ENCODE peak calls at places on chromosome 11, in eight cellular contexts. One of them, this sample, is unnamed.

GRCh38 chr11:36447947-36448346 is 62.1 kb downstream of the TRAF6 start:
- DNase-seq in endothelial cell of umbilical vein: no peak
- DNase-seq in tibial nerve: no peak
- DNase-seq in sigmoid colon: no peak
- DNase-seq in transverse colon: no peak
- DNase-seq in HepG2: no peak
- DNase-seq in uterus: no peak
- DNase-seq in adrenal gland: no peak
- DNase-seq in this sample: no peak

GRCh38 chr11:20029193-20029592 is 131.1 kb downstream of the DBX1 start:
- DNase-seq in endothelial cell of umbilical vein: no peak
- DNase-seq in tibial nerve: no peak
- DNase-seq in sigmoid colon: no peak
- DNase-seq in transverse colon: no peak
- DNase-seq in HepG2: no peak
- DNase-seq in uterus: no peak
- DNase-seq in adrenal gland: no peak
- DNase-seq in this sample: no peak

GRCh38 chr11:104061851-104062521 is 25.5 kb downstream of the DDI1 start:
- DNase-seq in endothelial cell of umbilical vein: no peak
- DNase-seq in tibial nerve: no peak
- DNase-seq in sigmoid colon: no peak
- DNase-seq in transverse colon: no peak
- DNase-seq in HepG2: no peak
- DNase-seq in uterus: no peak
- DNase-seq in adrenal gland: no peak
- DNase-seq in this sample: no peak

GRCh38 chr11:108906329-108906728 is 241.5 kb downstream of the DDX10 start:
- DNase-seq in endothelial cell of umbilical vein: peak; percentile 97
- DNase-seq in tibial nerve: no peak
- DNase-seq in sigmoid colon: no peak
- DNase-seq in transverse colon: no peak
- DNase-seq in HepG2: peak; percentile 34
- DNase-seq in uterus: no peak
- DNase-seq in adrenal gland: no peak
- DNase-seq in this sample: no peak

GRCh38 chr11:14310696-14311095 is 48.3 kb downstream of the RRAS2 start:
- DNase-seq in endothelial cell of umbilical vein: peak; percentile 65
- DNase-seq in tibial nerve: no peak
- DNase-seq in sigmoid colon: no peak
- DNase-seq in transverse colon: no peak
- DNase-seq in HepG2: no peak
- DNase-seq in uterus: no peak
- DNase-seq in adrenal gland: no peak
- DNase-seq in this sample: no peak

GRCh38 chr11:101453682-101454081 is 130.1 kb downstream of the TRPC6 start:
- DNase-seq in endothelial cell of umbilical vein: no peak
- DNase-seq in tibial nerve: no peak
- DNase-seq in sigmoid colon: no peak
- DNase-seq in transverse colon: no peak
- DNase-seq in HepG2: no peak
- DNase-seq in uterus: no peak
- DNase-seq in adrenal gland: no peak
- DNase-seq in this sample: no peak

GRCh38 chr11:8038393-8038792 is 42.6 kb upstream of the TUB start:
- DNase-seq in endothelial cell of umbilical vein: no peak
- DNase-seq in tibial nerve: no peak
- DNase-seq in sigmoid colon: no peak
- DNase-seq in transverse colon: no peak
- DNase-seq in HepG2: no peak
- DNase-seq in uterus: no peak
- DNase-seq in adrenal gland: peak; percentile 23
- DNase-seq in this sample: no peak

GRCh38 chr11:134893810-134894685 is 482.0 kb upstream of the B3GAT1 start:
- DNase-seq in endothelial cell of umbilical vein: no peak
- DNase-seq in tibial nerve: no peak
- DNase-seq in sigmoid colon: no peak
- DNase-seq in transverse colon: no peak
- DNase-seq in HepG2: no peak
- DNase-seq in uterus: no peak
- DNase-seq in adrenal gland: no peak
- DNase-seq in this sample: no peak

GRCh38 chr11:83292709-83293435 is 6.7 kb upstream of the CCDC90B start:
- DNase-seq in endothelial cell of umbilical vein: peak; percentile 46
- DNase-seq in tibial nerve: peak; percentile 66
- DNase-seq in sigmoid colon: no peak
- DNase-seq in transverse colon: no peak
- DNase-seq in HepG2: peak; percentile 57
- DNase-seq in uterus: no peak
- DNase-seq in adrenal gland: peak; percentile 70
- DNase-seq in this sample: no peak

GRCh38 chr11:34600339-34601084 is 20.4 kb upstream of the EHF start:
- DNase-seq in endothelial cell of umbilical vein: no peak
- DNase-seq in tibial nerve: no peak
- DNase-seq in sigmoid colon: no peak
- DNase-seq in transverse colon: peak; percentile 72
- DNase-seq in HepG2: peak; percentile 96
- DNase-seq in uterus: no peak
- DNase-seq in adrenal gland: peak; percentile 32
- DNase-seq in this sample: peak; percentile 55

GRCh38 chr11:116357769-116358544 is 414.8 kb downstream of the BUD13 start:
- DNase-seq in endothelial cell of umbilical vein: peak; percentile 43
- DNase-seq in tibial nerve: no peak
- DNase-seq in sigmoid colon: no peak
- DNase-seq in transverse colon: peak; percentile 37
- DNase-seq in HepG2: no peak
- DNase-seq in uterus: no peak
- DNase-seq in adrenal gland: no peak
- DNase-seq in this sample: no peak
- TF ChIP-seq CTCF in endothelial cell of umbilical vein: peak; percentile 91
- TF ChIP-seq CTCF in tibial nerve: peak; percentile 24
- TF ChIP-seq CTCF in sigmoid colon: peak; percentile 26
- TF ChIP-seq CTCF in transverse colon: peak; percentile 68
- TF ChIP-seq CTCF in HepG2: peak; percentile 22
- TF ChIP-seq CTCF in uterus: no peak
- TF ChIP-seq CTCF in adrenal gland: no peak
- TF ChIP-seq CTCF in this sample: no peak

DNA sequence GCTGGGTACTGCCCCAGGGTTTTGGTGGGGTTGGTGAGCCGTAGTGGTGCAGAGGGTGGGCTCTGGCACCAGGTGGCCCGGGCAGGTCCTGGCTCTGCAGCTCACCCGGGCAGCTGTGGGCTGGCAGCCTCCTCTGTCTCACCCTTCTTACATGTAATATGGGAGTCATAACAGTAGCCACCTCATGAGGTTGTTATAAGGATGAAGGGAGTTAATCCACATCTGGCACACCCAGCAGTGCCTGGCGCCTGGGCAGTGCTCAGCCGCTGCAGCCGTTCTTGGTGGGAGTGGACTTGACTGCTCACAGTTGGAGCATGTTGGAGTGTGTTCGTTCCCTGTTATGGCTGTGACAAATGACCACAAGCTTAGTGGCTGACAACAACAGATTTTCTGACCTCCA is 28.7 kb downstream of the IGHMBP2 start:
- DNase-seq in endothelial cell of umbilical vein: no peak
- DNase-seq in tibial nerve: no peak
- DNase-seq in sigmoid colon: no peak
- DNase-seq in transverse colon: no peak
- DNase-seq in HepG2: no peak
- DNase-seq in uterus: no peak
- DNase-seq in adrenal gland: no peak
- DNase-seq in this sample: no peak
- H3K27ac ChIP-seq in endothelial cell of umbilical vein: no peak overlapping the region
- H3K27ac ChIP-seq in tibial nerve: no peak overlapping the region
- H3K27ac ChIP-seq in sigmoid colon: peak overlapping the region; percentile 80
- H3K27ac ChIP-seq in transverse colon: peak overlapping the region; percentile 83
- H3K27ac ChIP-seq in HepG2: no peak overlapping the region
- H3K27ac ChIP-seq in uterus: no peak overlapping the region
- H3K27ac ChIP-seq in adrenal gland: no peak overlapping the region
- H3K27ac ChIP-seq in this sample: no peak overlapping the region

DNA sequence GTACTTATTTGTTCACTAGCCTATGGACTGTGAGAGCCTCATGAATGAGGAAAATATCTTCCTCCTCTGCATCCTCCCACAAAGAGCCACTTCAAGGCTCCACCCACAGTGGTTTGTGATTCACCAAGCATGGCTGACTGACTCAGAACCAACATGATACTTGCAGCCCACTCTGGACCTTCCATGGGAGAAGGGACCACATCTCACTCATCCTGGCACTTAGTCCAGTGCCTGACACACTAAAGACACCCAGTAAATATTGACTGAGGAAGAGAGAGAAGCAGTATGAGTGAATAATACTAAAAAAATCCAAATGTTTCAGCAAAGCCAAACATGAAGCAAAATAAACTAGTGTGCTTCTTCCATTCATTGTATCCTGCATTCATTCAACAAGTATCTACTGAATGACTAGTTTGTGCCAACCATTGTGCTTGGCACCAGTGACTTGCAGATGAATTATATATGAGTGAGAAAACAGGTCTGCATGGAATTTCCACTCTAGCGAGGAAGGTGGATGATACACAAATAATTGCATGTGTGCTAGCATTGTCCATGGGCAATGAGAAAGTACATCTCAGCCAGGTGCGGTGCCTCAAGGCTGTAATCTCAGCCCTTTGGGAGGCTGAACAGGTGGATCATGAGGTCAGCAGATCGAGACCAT is 54.9 kb upstream of the BLID start:
- DNase-seq in endothelial cell of umbilical vein: peak; percentile 26
- DNase-seq in tibial nerve: no peak
- DNase-seq in sigmoid colon: no peak
- DNase-seq in transverse colon: no peak
- DNase-seq in HepG2: no peak
- DNase-seq in uterus: no peak
- DNase-seq in adrenal gland: no peak
- DNase-seq in this sample: no peak
- TF ChIP-seq POLR2A in endothelial cell of umbilical vein: no peak
- TF ChIP-seq POLR2A in tibial nerve: no peak
- TF ChIP-seq POLR2A in sigmoid colon: no peak
- TF ChIP-seq POLR2A in transverse colon: no peak
- TF ChIP-seq POLR2A in HepG2: no peak
- TF ChIP-seq POLR2A in uterus: no peak
- TF ChIP-seq POLR2A in adrenal gland: no peak
- TF ChIP-seq POLR2A in this sample: no peak

GRCh38 chr11:86728562-86728961 is 56.1 kb upstream of the ME3 start:
- DNase-seq in endothelial cell of umbilical vein: no peak
- DNase-seq in tibial nerve: no peak
- DNase-seq in sigmoid colon: no peak
- DNase-seq in transverse colon: no peak
- DNase-seq in HepG2: no peak
- DNase-seq in uterus: no peak
- DNase-seq in adrenal gland: no peak
- DNase-seq in this sample: no peak
- TF ChIP-seq CTCF in endothelial cell of umbilical vein: no peak
- TF ChIP-seq CTCF in tibial nerve: no peak
- TF ChIP-seq CTCF in sigmoid colon: no peak
- TF ChIP-seq CTCF in transverse colon: no peak
- TF ChIP-seq CTCF in HepG2: no peak
- TF ChIP-seq CTCF in uterus: no peak
- TF ChIP-seq CTCF in adrenal gland: no peak
- TF ChIP-seq CTCF in this sample: no peak

GRCh38 chr11:64219755-64220154 is 6.2 kb downstream of the TRPT1 start:
- DNase-seq in endothelial cell of umbilical vein: no peak
- DNase-seq in tibial nerve: no peak
- DNase-seq in sigmoid colon: no peak
- DNase-seq in transverse colon: no peak
- DNase-seq in HepG2: no peak
- DNase-seq in uterus: no peak
- DNase-seq in adrenal gland: no peak
- DNase-seq in this sample: no peak
- H3K27ac ChIP-seq in endothelial cell of umbilical vein: no peak overlapping the region
- H3K27ac ChIP-seq in tibial nerve: no peak overlapping the region
- H3K27ac ChIP-seq in sigmoid colon: no peak overlapping the region
- H3K27ac ChIP-seq in transverse colon: no peak overlapping the region
- H3K27ac ChIP-seq in HepG2: no peak overlapping the region
- H3K27ac ChIP-seq in uterus: no peak overlapping the region
- H3K27ac ChIP-seq in adrenal gland: no peak overlapping the region
- H3K27ac ChIP-seq in this sample: no peak overlapping the region

DNA sequence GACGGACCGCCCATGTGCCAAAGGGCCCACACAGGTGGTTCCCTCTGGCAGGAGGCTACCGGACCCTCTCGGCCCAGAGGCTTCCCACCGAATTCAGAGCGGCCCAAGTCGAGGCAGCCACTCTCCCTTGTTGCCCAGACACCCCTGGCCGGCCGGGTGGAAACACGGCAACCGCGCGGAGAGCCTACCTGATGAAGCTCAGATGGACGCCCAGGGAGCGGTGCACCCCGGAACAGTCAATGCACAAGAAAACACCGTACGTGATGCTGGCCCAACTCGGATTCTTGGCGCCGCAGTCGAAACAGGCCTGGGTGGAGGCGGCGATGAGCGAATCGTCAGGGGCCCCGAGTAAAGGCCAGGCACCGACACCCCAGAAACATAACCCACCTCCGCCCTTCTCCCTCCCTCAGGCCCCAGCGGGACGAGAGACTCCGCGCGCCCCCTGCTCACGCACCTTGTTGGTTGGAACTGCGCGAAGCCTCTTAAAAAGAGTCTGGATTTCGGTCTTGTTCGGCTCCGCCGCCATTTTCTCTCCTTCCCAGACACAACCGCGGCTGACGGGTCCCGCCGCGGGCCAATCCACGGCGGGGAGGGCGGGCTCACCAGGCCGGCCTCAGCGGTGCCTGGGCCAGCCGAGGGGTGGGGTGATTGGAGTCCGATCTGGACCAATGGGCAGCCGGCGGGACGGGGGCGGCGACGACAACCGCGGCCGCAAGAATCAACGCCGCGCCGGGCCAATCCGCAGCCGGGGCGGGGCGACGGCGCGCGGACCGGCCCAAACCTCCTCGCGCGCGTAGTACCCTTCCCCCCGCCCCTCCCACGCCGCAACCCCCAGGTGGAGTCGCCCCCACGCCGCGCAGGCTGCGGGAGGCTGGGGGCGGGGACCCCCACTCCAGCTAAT is at the start of gene ARFGAP2:
- DNase-seq in endothelial cell of umbilical vein: peak; percentile 97
- DNase-seq in tibial nerve: peak; percentile 94
- DNase-seq in sigmoid colon: peak; percentile 98
- DNase-seq in transverse colon: peak; percentile 97
- DNase-seq in HepG2: peak; percentile 84
- DNase-seq in uterus: peak; percentile 96
- DNase-seq in adrenal gland: peak; percentile 96
- DNase-seq in this sample: peak; percentile 98
- TF ChIP-seq POLR2A in endothelial cell of umbilical vein: peak; percentile 80
- TF ChIP-seq POLR2A in tibial nerve: peak; percentile 75
- TF ChIP-seq POLR2A in sigmoid colon: peak; percentile 16
- TF ChIP-seq POLR2A in transverse colon: no peak
- TF ChIP-seq POLR2A in HepG2: peak; percentile 54
- TF ChIP-seq POLR2A in uterus: peak; percentile 13
- TF ChIP-seq POLR2A in adrenal gland: no peak
- TF ChIP-seq POLR2A in this sample: peak; percentile 42